ENCODE peak calls at places on chromosomes 5 and 9, in eight cellular contexts. U is HT1080, D is RPMI7951, F is AG04450, Q is T-helper 9 cell, M is astrocyte of the cerebellum, L is NCI-H146, J is lung. P is an unnamed sample.

GRCh38 chr9:20940447-20941176 is 90.8 kb downstream of the HACD4 start:
- DNase-seq in D (no peak), M (no peak), Q (no peak), U (no peak), J (no peak), F (no peak), L (no peak), P (no peak)

GRCh38 chr9:83744206-83744605 is 36.4 kb upstream of the UBQLN1 start:
- DNase-seq in U (no peak), L (no peak), M (no peak), J (no peak), F (no peak), Q (no peak), D (no peak), P (no peak)

GRCh38 chr5:166781729-166782128 is 1509.7 kb upstream of the WWC1 start:
- DNase-seq in U (no peak), M (no peak), F (no peak), J (no peak), Q (no peak), D (no peak), L (no peak), P (no peak)

GRCh38 chr5:76607353-76607871 is 15.8 kb downstream of the F2RL2 start:
- DNase-seq in J (no peak), M (peak; percentile 28), U (no peak), D (no peak), F (no peak), L (no peak), Q (no peak), P (peak; percentile 37)

GRCh38 chr9:116409659-116410058 is 256.1 kb downstream of the PAPPA start:
- DNase-seq in L (no peak), D (no peak), F (no peak), U (no peak), M (no peak), J (no peak), Q (no peak), P (no peak)

GRCh38 chr5:101288633-101289032 is 385.6 kb upstream of the ST8SIA4 start:
- DNase-seq in L (no peak), Q (no peak), F (no peak), M (no peak), J (no peak), D (peak; percentile 1), U (no peak), P (no peak)

GRCh38 chr5:174229640-174230350 is 184.3 kb downstream of the NSG2 start:
- DNase-seq in Q (no peak), D (peak; percentile 95), M (peak; percentile 94), J (no peak), F (peak; percentile 38), L (no peak), U (peak; percentile 97), P (peak; percentile 62)

GRCh38 chr9:37341704-37342103 is 80.8 kb upstream of the GRHPR start:
- DNase-seq in U (no peak), D (no peak), L (no peak), J (no peak), F (no peak), M (no peak), Q (no peak), P (no peak)

GRCh38 chr9:109311281-109311680 is 9.6 kb downstream of the EPB41L4B start:
- DNase-seq in F (no peak), Q (no peak), M (no peak), L (no peak), J (no peak), D (no peak), U (peak; percentile 37), P (peak; percentile 51)

GRCh38 chr9:29697011-29697410 is 2123.7 kb upstream of the C9orf72 start:
- DNase-seq in U (peak; percentile 3), M (no peak), J (no peak), D (no peak), L (no peak), Q (no peak), F (no peak), P (peak; percentile 53)

GRCh38 chr5:66378407-66378806 is 217.8 kb upstream of the MAST4 start:
- DNase-seq in D (no peak), M (no peak), L (no peak), J (no peak), U (no peak), F (no peak), Q (no peak), P (no peak)

GRCh38 chr5:134227259-134227658 is 1.4 kb upstream of the PPP2CA start:
- DNase-seq in Q (no peak), F (no peak), D (no peak), J (no peak), M (no peak), L (peak; percentile 63), U (no peak), P (no peak)

GRCh38 chr9:120688758-120689157 is 25.5 kb downstream of the MEGF9 start:
- DNase-seq in F (no peak), D (no peak), J (no peak), U (no peak), Q (no peak), M (no peak), L (no peak), P (no peak)

GRCh38 chr5:123125953-123126352 is 36.9 kb downstream of the PRDM6 start:
- DNase-seq in U (peak; percentile 63), J (no peak), M (peak; percentile 65), D (peak; percentile 43), F (no peak), L (no peak), Q (no peak), P (peak; percentile 69)

GRCh38 chr5:41057231-41057630 is 13.9 kb downstream of the MROH2B start:
- DNase-seq in U (no peak), Q (no peak), J (no peak), L (no peak), M (no peak), D (no peak), F (no peak), P (no peak)

GRCh38 chr9:137721479-137721878 is 102.7 kb downstream of the EHMT1 start:
- DNase-seq in Q (no peak), F (no peak), U (no peak), L (no peak), J (no peak), M (no peak), D (no peak), P (no peak)

GRCh38 chr9:37617837-37618236 is 25.4 kb upstream of the TOMM5 start:
- DNase-seq in Q (no peak), L (peak; percentile 92), U (peak; percentile 52), M (no peak), F (no peak), J (no peak), D (no peak), P (peak; percentile 64)

GRCh38 chr5:9067129-9067528 is 478.7 kb downstream of the SEMA5A start:
- DNase-seq in D (no peak), Q (no peak), M (no peak), J (no peak), U (no peak), F (no peak), L (no peak), P (no peak)

GRCh38 chr5:2764581-2764980 is 13.1 kb upstream of the IRX2 start:
- DNase-seq in Q (no peak), F (no peak), D (no peak), M (no peak), L (no peak), J (no peak), U (no peak), P (no peak)

GRCh38 chr5:177366528-177367322 is 9.0 kb downstream of the RGS14 start:
- DNase-seq in D (peak; percentile 44), J (peak; percentile 90), M (peak; percentile 37), L (no peak), U (no peak), Q (no peak), F (no peak), P (peak; percentile 88)

GRCh38 chr5:14487896-14488570 is 93.6 kb upstream of the OTULINL start:
- DNase-seq in F (no peak), M (no peak), Q (no peak), D (no peak), U (no peak), L (no peak), J (no peak), P (no peak)

GRCh38 chr5:53543401-53543800 is 17.0 kb upstream of the NDUFS4 start:
- DNase-seq in U (peak; percentile 39), F (no peak), M (peak; percentile 20), Q (no peak), L (no peak), J (no peak), D (peak; percentile 16), P (peak; percentile 36)

GRCh38 chr5:158609729-158610128 is 490.0 kb downstream of the EBF1 start:
- DNase-seq in U (no peak), F (no peak), J (no peak), M (peak; percentile 85), Q (no peak), D (no peak), L (no peak), P (peak; percentile 74)

GRCh38 chr9:93721417-93721965 is 145.1 kb downstream of the PHF2 start:
- DNase-seq in J (no peak), Q (no peak), U (no peak), F (no peak), L (no peak), D (no peak), M (no peak), P (no peak)

GRCh38 chr5:134114886-134115805 is 665 bp downstream of the TCF7 start:
- DNase-seq in D (no peak), U (no peak), M (no peak), J (peak; percentile 35), F (no peak), Q (peak; percentile 61), L (peak; percentile 40), P (no peak)

GRCh38 chr5:130104895-130105684 is 200.8 kb downstream of the CHSY3 start:
- DNase-seq in F (no peak), U (peak; percentile 1), L (no peak), D (no peak), Q (no peak), M (no peak), J (no peak), P (no peak)

GRCh38 chr5:112885001-112885400 is 23.9 kb downstream of the SRP19 start:
- DNase-seq in J (no peak), L (no peak), Q (no peak), U (no peak), M (no peak), F (no peak), D (no peak), P (no peak)

GRCh38 chr9:132673355-132673754 is 3.1 kb downstream of the GTF3C4 start:
- DNase-seq in J (no peak), D (peak; percentile 53), L (no peak), F (no peak), M (peak; percentile 12), U (no peak), Q (no peak), P (peak; percentile 58)

GRCh38 chr5:118592678-118593328 is 395.5 kb downstream of the DTWD2 start:
- DNase-seq in M (no peak), U (no peak), L (no peak), J (no peak), D (no peak), F (no peak), Q (no peak), P (no peak)

GRCh38 chr9:133449760-133450159 is 10.0 kb upstream of the CACFD1 start:
- DNase-seq in J (no peak), L (peak; percentile 3), U (peak; percentile 59), F (no peak), Q (no peak), D (no peak), M (no peak), P (no peak)

GRCh38 chr5:174300118-174300940 is 254.8 kb downstream of the NSG2 start:
- DNase-seq in D (no peak), J (no peak), F (no peak), U (no peak), M (no peak), Q (no peak), L (no peak), P (no peak)

GRCh38 chr5:154358410-154359221 is 87.2 kb upstream of the SAP30L start:
- DNase-seq in M (no peak), L (no peak), D (no peak), J (no peak), Q (no peak), U (no peak), F (no peak), P (no peak)

GRCh38 chr5:125550237-125550636 is 803.8 kb upstream of the ZNF608 start:
- DNase-seq in Q (no peak), U (peak; percentile 33), D (peak; percentile 93), F (no peak), J (no peak), L (no peak), M (peak; percentile 73), P (peak; percentile 53)

GRCh38 chr5:172758836-172759149 is 12.2 kb downstream of the DUSP1 start:
- DNase-seq in Q (no peak), J (no peak), U (no peak), L (no peak), D (no peak), M (no peak), F (no peak), P (no peak)